ENCODE peak calls at places on chromosomes 1 and 21, in six cellular contexts. M, K, F, T, R and Y are unnamed samples.

GRCh38 chr1:211944733-211945500 is 90.4 kb downstream of the INTS7 start:
- DNase-seq in R (peak), K (peak), M (peak), T (no peak), F (peak), Y (no peak)

GRCh38 chr1:2874207-2875165 is 73.0 kb upstream of the TTC34 start:
- DNase-seq in K (no peak), F (no peak), R (no peak), M (no peak), T (no peak), Y (peak)

GRCh38 chr1:31596737-31597097 is 20.4 kb downstream of the TINAGL1 start:
- DNase-seq in K (no peak), T (no peak), R (peak), M (no peak), F (no peak), Y (no peak)

GRCh38 chr1:183635112-183635605 is 424 bp downstream of the ARPC5 start:
- DNase-seq in K (peak), T (peak), F (peak), R (no peak), M (peak), Y (peak)

GRCh38 chr1:221741364-221741970 is 422 bp downstream of the DUSP10 start:
- DNase-seq in F (peak), K (peak), T (peak), R (peak), M (peak), Y (peak)

GRCh38 chr1:20601123-20601825 is 12.4 kb downstream of the CDA start:
- DNase-seq in M (no peak), K (no peak), R (peak), F (no peak), T (no peak), Y (peak)

GRCh38 chr1:150558761-150559626 is 9.8 kb downstream of the ADAMTSL4 start:
- DNase-seq in M (no peak), F (peak), R (no peak), T (peak), K (no peak), Y (peak)

GRCh38 chr1:9129391-9130041 is 614 bp upstream of the GPR157 start:
- DNase-seq in K (peak), R (no peak), F (peak), M (peak), T (peak), Y (peak)

GRCh38 chr1:155002479-155003226 is at the start of gene ZBTB7B:
- DNase-seq in F (peak), R (no peak), T (no peak), M (no peak), K (peak), Y (peak)

GRCh38 chr1:20325844-20326323 is 35.2 kb downstream of the VWA5B1 start:
- DNase-seq in K (no peak), R (peak), F (no peak), M (no peak), T (no peak), Y (peak)

GRCh38 chr1:183069562-183070216 is 46.5 kb downstream of the LAMC1 start:
- DNase-seq in T (no peak), R (no peak), K (no peak), M (peak), F (peak), Y (peak)

GRCh38 chr1:220124542-220124941 is 30.6 kb downstream of the IARS2 start:
- DNase-seq in F (no peak), K (no peak), R (peak), T (no peak), M (peak), Y (peak)

GRCh38 chr1:1371741-1372711 is 3.0 kb downstream of the AURKAIP1 start:
- DNase-seq in T (peak), F (peak), R (peak), M (peak), K (peak), Y (peak)

GRCh38 chr21:39184050-39184980 is 1.1 kb upstream of the PSMG1 start:
- DNase-seq in T (no peak), K (no peak), F (no peak), M (no peak), R (no peak), Y (peak)

GRCh38 chr1:161119379-161120061 is 1.6 kb downstream of the NIT1 start:
- DNase-seq in T (peak), F (no peak), M (peak), R (peak), K (no peak), Y (peak)

GRCh38 chr1:152961201-152961891 is 9.1 kb upstream of the SPRR4 start:
- DNase-seq in M (no peak), F (no peak), R (no peak), T (no peak), K (no peak), Y (no peak)

GRCh38 chr1:215023151-215023832 is 59.2 kb upstream of the KCNK2 start:
- DNase-seq in R (peak), M (peak), K (no peak), T (no peak), F (no peak), Y (peak)

GRCh38 chr1:68010543-68010942 is 39.9 kb downstream of the DIRAS3 start:
- DNase-seq in M (no peak), K (no peak), R (peak), F (no peak), T (no peak), Y (peak)

GRCh38 chr1:85240659-85241058 is 18.8 kb downstream of the C1orf52 start:
- DNase-seq in K (no peak), F (no peak), R (no peak), T (no peak), M (peak), Y (no peak)

GRCh38 chr1:110292327-110292741 is 46.8 kb upstream of the RBM15 start:
- DNase-seq in R (peak), F (no peak), K (no peak), M (peak), T (no peak), Y (peak)

GRCh38 chr1:115062542-115063004 is 26.7 kb downstream of the TSPAN2 start:
- DNase-seq in M (peak), T (peak), R (no peak), F (peak), K (no peak), Y (peak)

GRCh38 chr1:11147371-11147770 is 41.8 kb upstream of the ANGPTL7 start:
- DNase-seq in F (no peak), T (no peak), R (peak), K (no peak), M (no peak), Y (peak)

GRCh38 chr1:169509354-169509753 is 23.6 kb upstream of the SLC19A2 start:
- DNase-seq in M (no peak), T (no peak), F (no peak), K (no peak), R (no peak), Y (no peak)

GRCh38 chr1:41361495-41362356 is 492 bp downstream of the FOXO6 start:
- DNase-seq in R (no peak), T (no peak), K (no peak), F (peak), M (no peak), Y (peak)

GRCh38 chr21:27149034-27149433 is 182.1 kb upstream of the ADAMTS5 start:
- DNase-seq in M (peak), T (no peak), R (peak), F (no peak), K (no peak), Y (peak)

GRCh38 chr1:21064057-21064456 is 112.6 kb downstream of the EIF4G3 start:
- DNase-seq in T (no peak), R (no peak), K (no peak), M (no peak), F (no peak), Y (no peak)

GRCh38 chr1:167401260-167401873 is 117.0 kb downstream of the CD247 start:
- DNase-seq in T (no peak), K (peak), R (peak), F (peak), M (peak), Y (peak)

GRCh38 chr1:231616667-231617066 is 9.9 kb upstream of the DISC1 start:
- DNase-seq in R (no peak), K (no peak), T (no peak), M (peak), F (no peak), Y (no peak)

GRCh38 chr1:244391761-244392160 is 59.9 kb downstream of the ADSS2 start:
- DNase-seq in T (no peak), F (no peak), M (peak), R (peak), K (no peak), Y (peak)

GRCh38 chr1:5333326-5333725 is 658.9 kb downstream of the NPHP4 start:
- DNase-seq in K (no peak), F (no peak), R (no peak), M (no peak), T (no peak), Y (no peak)

GRCh38 chr1:229223498-229223897 is 47.4 kb upstream of the RAB4A start:
- DNase-seq in M (no peak), T (no peak), K (no peak), F (no peak), R (no peak), Y (no peak)

GRCh38 chr1:171298696-171299095 is 15.3 kb upstream of the FMO4 start:
- DNase-seq in K (no peak), R (no peak), T (no peak), M (no peak), F (no peak), Y (no peak)

GRCh38 chr1:67785847-67786753 is 47.2 kb downstream of the GNG12 start:
- DNase-seq in M (peak), F (no peak), T (no peak), K (no peak), R (peak), Y (peak)

GRCh38 chr1:205037539-205037938 is 5.5 kb upstream of the CNTN2 start:
- DNase-seq in F (no peak), T (no peak), R (no peak), K (no peak), M (no peak), Y (no peak)